ENCODE peak calls at places on chromosomes 4 and X, in five cellular contexts. I is H9, H is fibroblast of the aortic adventitia, Y is RWPE1, U is tibial nerve. J is an unnamed sample.

GRCh38 chrX:18426004-18426320 is 554 bp downstream of the CDKL5 start:
- DNase-seq in I (no peak), H (no peak), Y (no peak), U (no peak), J (no peak)

GRCh38 chr4:66681962-66682361 is 863.3 kb downstream of the CENPC start:
- DNase-seq in I (no peak), H (peak), Y (no peak), U (no peak), J (peak)

GRCh38 chrX:53421772-53422090 is 723 bp downstream of the SMC1A start:
- DNase-seq in I (no peak), H (no peak), Y (no peak), U (no peak), J (no peak)

GRCh38 chr4:150447356-150447755 is 134.6 kb upstream of the MAB21L2 start:
- DNase-seq in I (no peak), H (no peak), Y (no peak), U (no peak), J (no peak)

GRCh38 chrX:28901637-28902036 is 314.4 kb downstream of the IL1RAPL1 start:
- DNase-seq in I (no peak), H (peak), Y (no peak), U (no peak), J (peak)

GRCh38 chr4:55378617-55379467 is 16.9 kb upstream of the TMEM165 start:
- DNase-seq in I (no peak), H (no peak), Y (no peak), U (no peak), J (no peak)

GRCh38 chr4:129129143-129129542 is 33.2 kb downstream of the C4orf33 start:
- DNase-seq in I (no peak), H (no peak), Y (no peak), U (no peak), J (no peak)

GRCh38 chr4:174332741-174333493 is 49.2 kb downstream of the CEP44 start:
- DNase-seq in I (no peak), H (peak), Y (peak), U (no peak), J (peak)

GRCh38 chr4:141390527-141391046 is 169.9 kb downstream of the ZNF330 start:
- DNase-seq in I (no peak), H (no peak), Y (no peak), U (no peak), J (no peak)

GRCh38 chr4:146916479-146917076 is 29.1 kb downstream of the TTC29 start:
- DNase-seq in I (no peak), H (peak), Y (peak), U (no peak), J (peak)

GRCh38 chrX:153722704-153723350 is 1.4 kb downstream of the BCAP31 start:
- DNase-seq in I (no peak), H (no peak), Y (no peak), U (no peak), J (peak)

GRCh38 chrX:153724252-153725038 is at the start of the genes ABCD1 and BCAP31:
- DNase-seq in I (peak), H (peak), Y (peak), U (peak), J (peak)

GRCh38 chrX:153725832-153726285 is 1.2 kb downstream of the ABCD1 start:
- DNase-seq in I (no peak), H (no peak), Y (no peak), U (peak), J (no peak)

GRCh38 chrX:153725039-153725831 is 579 bp downstream of the ABCD1 start:
- DNase-seq in I (no peak), H (no peak), Y (no peak), U (no peak), J (no peak)

GRCh38 chrX:153723351-153724251 is 586 bp downstream of the BCAP31 start:
- DNase-seq in I (peak), H (peak), Y (no peak), U (no peak), J (peak)
- TF ChIP-seq CTCF in I (peak), H (peak), Y (peak), U (peak), J (peak)

GRCh38 chr4:48108309-48109073 is 25.6 kb downstream of the TXK start:
- DNase-seq in I (no peak), H (no peak), Y (no peak), U (no peak), J (no peak)

GRCh38 chr4:48112017-48112667 is 21.9 kb downstream of the TXK start:
- DNase-seq in I (no peak), H (peak), Y (peak), U (no peak), J (no peak)

GRCh38 chr4:48105230-48105629 is 28.8 kb downstream of the TXK start:
- DNase-seq in I (no peak), H (no peak), Y (no peak), U (no peak), J (no peak)

GRCh38 chr4:48110452-48110978 is 23.5 kb downstream of the TXK start:
- DNase-seq in I (no peak), H (peak), Y (no peak), U (no peak), J (no peak)

DNA sequence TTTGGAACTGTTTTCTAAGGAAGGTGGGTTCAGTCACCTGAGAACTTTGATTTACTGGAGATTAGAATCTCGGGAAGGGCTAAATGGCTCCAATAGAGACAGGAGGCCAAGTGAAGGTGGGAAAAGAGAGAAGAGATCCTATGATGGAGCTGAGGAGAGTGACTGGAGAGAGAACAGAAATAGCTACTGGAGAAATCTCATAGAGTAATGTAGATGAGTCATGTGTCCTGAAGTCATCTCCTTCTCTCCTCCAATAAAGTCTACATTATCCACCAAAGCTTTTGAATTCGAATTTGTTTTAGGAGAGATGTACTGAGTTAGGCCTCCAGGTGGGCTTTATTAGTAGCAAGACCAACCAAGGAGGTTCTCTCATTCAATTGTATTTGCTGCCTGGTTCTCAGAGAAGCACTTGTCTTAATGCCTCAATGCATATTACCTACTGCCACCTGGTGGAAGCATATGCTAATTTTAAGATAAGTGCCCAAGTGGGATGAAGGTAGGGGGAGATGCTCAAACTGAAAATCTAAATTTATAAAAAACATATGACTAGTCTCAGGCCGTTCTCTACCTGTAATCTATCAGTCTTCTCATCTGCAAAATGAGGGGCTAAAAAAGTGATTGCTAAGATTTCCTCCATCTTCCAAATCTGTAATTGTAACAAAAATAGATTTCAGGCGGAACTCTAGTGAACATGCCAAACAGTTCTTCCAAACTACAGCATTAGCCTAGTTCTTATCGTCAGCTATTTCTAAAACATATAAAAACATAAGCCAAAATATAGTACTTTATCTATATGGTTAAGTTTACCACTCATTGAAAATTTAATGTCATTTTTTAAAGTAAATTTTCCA is 24.4 kb downstream of the TXK start:
- DNase-seq in I (no peak), H (peak), Y (peak), U (no peak), J (peak)
- TF ChIP-seq CTCF in I (peak), H (peak), Y (peak), U (peak), J (peak)

DNA sequence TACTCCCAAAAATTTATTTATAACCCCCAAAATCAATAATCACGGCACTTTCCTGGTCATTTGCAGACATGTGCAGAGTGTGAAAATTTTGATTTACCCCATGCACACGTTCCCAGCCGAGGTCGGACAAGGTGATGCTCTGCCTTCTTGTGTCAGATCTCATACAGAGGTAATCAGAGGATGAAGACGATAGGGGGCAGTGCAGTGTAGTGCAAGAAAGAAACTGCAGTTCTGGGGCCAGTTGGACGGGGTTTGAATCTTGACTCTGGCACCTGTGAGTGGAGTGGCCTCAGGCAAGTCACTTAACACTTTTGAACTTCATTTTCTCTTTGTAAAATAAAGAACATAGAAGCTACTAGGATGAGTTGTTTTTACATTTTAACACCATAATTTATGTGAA is 88.4 kb downstream of the FRMPD3 start:
- DNase-seq in I (peak), H (peak), Y (peak), U (no peak), J (peak)
- TF ChIP-seq CTCF in I (peak), H (peak), Y (no peak), U (no peak), J (peak)

GRCh38 chrX:95318882-95319281 is 1365.8 kb upstream of the DIAPH2 start:
- DNase-seq in I (peak), H (no peak), Y (no peak), U (no peak), J (no peak)
- TF ChIP-seq CTCF in I (peak), H (peak), Y (no peak), U (no peak), J (peak)

GRCh38 chrX:2521927-2522386 is 21.2 kb upstream of the DHRSX start:
- DNase-seq in I (no peak), H (no peak), Y (no peak), U (no peak), J (no peak)

GRCh38 chrX:2516612-2517011 is 15.8 kb upstream of the DHRSX start:
- DNase-seq in I (no peak), H (no peak), Y (no peak), U (no peak), J (no peak)

GRCh38 chrX:2523911-2524310 is 23.1 kb upstream of the DHRSX start:
- DNase-seq in I (peak), H (no peak), Y (no peak), U (no peak), J (no peak)

GRCh38 chrX:2520539-2520938 is 19.8 kb upstream of the DHRSX start:
- DNase-seq in I (no peak), H (no peak), Y (no peak), U (no peak), J (no peak)

DNA sequence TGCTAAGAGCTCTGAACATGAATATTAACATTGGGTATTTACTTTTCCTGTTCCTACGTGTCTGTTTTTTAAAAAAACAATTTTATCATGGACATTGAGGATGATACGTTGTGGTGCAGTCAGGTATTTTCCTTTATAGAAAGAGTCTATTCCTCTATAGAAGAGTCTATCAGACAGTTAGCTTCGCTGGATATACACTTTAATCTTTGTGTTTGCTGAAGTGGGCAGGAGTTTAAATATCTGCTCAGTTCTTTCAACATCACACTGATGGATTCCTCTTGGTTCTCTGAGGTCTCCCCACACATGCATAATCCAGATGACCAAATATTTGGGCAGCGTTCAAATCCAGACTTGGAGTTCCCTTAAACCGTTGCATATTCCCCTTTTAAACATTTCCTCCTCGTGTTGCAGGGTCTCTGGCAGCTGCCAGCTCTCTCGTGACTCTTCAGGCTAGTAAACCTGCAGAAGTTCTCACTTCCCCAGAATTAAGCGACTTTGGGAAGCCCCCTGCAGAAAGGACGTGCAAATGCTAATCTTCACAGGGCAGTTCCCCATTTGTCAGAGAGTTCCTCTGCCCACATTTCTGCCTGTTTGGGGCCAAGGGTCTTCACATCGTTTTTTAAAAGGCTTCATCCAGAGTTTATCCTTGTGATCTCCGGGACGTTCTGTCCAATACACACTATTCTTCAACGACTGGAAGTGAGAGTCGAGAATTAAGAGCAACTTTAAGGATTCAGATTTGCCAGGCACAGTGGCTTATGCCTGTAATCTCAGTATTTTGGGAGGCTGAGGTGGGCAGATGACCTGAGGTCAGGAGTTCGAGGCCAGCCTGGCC is 20.5 kb upstream of the DHRSX start:
- DNase-seq in I (no peak), H (no peak), Y (no peak), U (no peak), J (no peak)
- TF ChIP-seq CTCF in I (no peak), H (no peak), Y (no peak), U (no peak), J (no peak)

DNA sequence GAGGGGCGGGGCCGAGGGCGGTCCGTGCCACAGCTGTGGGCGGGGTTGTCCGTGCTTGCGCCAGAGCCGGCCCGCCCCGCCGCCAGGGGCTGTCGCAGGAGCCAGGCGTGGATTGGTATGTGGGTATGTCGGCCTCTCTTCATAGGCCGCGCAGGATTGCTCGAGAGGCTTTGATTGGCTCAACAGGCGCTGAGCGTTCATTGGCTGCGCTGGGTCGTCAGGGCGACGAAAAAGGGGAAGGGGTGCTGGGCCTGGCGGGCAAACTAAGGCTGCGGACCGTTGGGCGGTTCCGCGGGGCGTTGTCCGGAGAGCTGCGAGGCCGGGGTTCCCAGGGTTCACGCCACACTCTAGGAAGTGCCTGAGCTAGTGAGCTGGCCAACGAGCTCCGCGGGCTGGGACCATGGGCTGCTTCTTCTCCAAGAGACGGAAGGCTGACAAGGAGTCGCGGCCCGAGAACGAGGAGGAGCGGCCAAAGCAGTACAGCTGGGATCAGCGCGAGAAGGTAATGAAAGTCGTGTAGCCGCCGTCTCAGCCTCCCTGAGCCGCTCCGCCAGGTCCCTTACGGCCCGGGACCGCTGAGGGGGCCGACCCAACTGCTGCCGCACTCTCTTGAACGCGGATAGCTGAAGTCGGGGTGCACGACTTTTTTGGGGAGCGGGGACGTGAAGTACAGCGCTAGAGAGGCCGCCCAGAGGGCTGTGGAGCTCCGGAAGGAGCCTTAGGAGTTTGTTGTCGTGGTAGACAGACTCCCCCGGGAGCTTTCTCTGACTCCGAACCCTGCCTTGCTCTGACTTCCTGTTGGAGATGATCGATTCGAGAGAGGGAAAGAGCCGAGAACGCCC is at the start of gene RP2:
- DNase-seq in I (peak), H (peak), Y (peak), U (peak), J (peak)
- TF ChIP-seq CTCF in I (peak), H (no peak), Y (no peak), U (peak), J (no peak)

GRCh38 chr4:108048997-108049396 is 59.3 kb downstream of the HADH start:
- DNase-seq in I (no peak), H (no peak), Y (no peak), U (no peak), J (no peak)
- TF ChIP-seq CTCF in I (no peak), H (no peak), Y (no peak), U (no peak), J (no peak)

GRCh38 chr4:56668267-56668666 is 12.8 kb downstream of the HOPX start:
- DNase-seq in I (no peak), H (no peak), Y (peak), U (no peak), J (no peak)
- TF ChIP-seq CTCF in I (peak), H (peak), Y (no peak), U (no peak), J (peak)

GRCh38 chr4:19309365-19309764 is 942.3 kb upstream of the SLIT2 start:
- DNase-seq in I (no peak), H (peak), Y (peak), U (no peak), J (peak)
- TF ChIP-seq CTCF in I (no peak), H (peak), Y (peak), U (no peak), J (peak)